ENCODE peak calls at places on chromosomes 1 and 21, in seven cellular contexts. T is Karpas-422, M is heart right ventricle, D is fibroblast of lung, U is tibial nerve, K is esophagus squamous epithelium, X is sigmoid colon. E is an unnamed sample.

GRCh38 chr1:59530119-59530518 is 233.2 kb downstream of the FGGY start:
- DNase-seq in T (no peak), D (no peak), M (no peak), K (no peak), U (no peak), X (no peak), E (no peak)

GRCh38 chr1:109240158-109241152 is 8.9 kb upstream of the CELSR2 start:
- DNase-seq in K (no peak), M (peak; percentile 78), T (peak; percentile 65), X (peak; percentile 84), U (peak; percentile 53), D (peak; percentile 54), E (no peak)

GRCh38 chr1:112687785-112688496 is 13.5 kb downstream of the MOV10 start:
- DNase-seq in T (no peak), X (no peak), U (no peak), K (no peak), D (no peak), M (no peak), E (no peak)

GRCh38 chr1:206892351-206892984 is 4.8 kb upstream of the IL24 start:
- DNase-seq in U (no peak), T (no peak), K (no peak), D (peak; percentile 89), X (no peak), M (no peak), E (no peak)

GRCh38 chr21:33296156-33296555 is 28.6 kb upstream of the IFNAR1 start:
- DNase-seq in U (no peak), T (no peak), X (no peak), D (no peak), K (no peak), M (no peak), E (no peak)

GRCh38 chr1:100455478-100456072 is 82.4 kb upstream of the GPR88 start:
- DNase-seq in D (peak; percentile 30), K (no peak), X (no peak), M (no peak), U (no peak), T (peak; percentile 70), E (no peak)

GRCh38 chr1:16630661-16631247 is 17.4 kb upstream of the NBPF1 start:
- DNase-seq in X (peak; percentile 73), U (no peak), D (no peak), K (no peak), M (no peak), T (no peak), E (no peak)

GRCh38 chr21:43211085-43212071 is 42.6 kb downstream of the CRYAA start:
- DNase-seq in K (no peak), D (no peak), X (peak; percentile 65), T (peak; percentile 56), U (peak; percentile 4), M (no peak), E (no peak)

DNA sequence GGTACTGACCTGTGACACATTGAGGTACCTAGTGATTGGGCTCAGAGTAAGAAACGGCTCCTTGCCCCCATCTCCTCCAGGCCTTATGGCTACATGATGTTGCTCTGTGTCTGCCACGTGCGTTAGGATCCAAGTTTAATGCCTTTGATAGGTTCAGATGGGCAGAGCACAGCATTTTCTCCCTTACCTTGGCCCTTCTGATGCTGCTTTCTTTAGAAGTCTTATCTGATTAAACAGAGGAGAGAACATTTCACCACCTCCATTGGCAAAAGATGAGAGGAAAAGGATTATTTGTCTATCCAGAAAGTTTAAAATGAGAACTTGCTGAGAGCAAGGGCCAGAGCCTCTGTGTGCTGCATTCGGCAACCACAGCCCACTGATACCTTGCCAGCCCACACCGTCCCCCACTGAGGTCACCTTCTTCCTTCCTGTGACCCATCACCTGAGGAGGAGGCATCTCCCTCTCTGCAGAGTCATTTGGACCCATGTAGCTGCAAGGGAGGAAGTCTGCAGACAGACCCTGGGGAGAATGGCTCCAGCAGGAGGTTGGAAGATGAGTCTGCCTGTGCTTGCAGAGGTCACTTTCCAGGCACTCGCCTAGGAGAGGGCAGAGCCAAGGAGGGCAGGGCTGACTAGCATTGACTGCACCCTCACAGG is 16.7 kb downstream of the SHISA4 start:
- DNase-seq in U (no peak), M (no peak), K (no peak), T (no peak), X (no peak), D (no peak), E (no peak)
- H3K4me1 ChIP-seq in U (peaks cover 72% of the 10 kb centered on the region), M (peaks cover 27% of the 10 kb centered on the region), K (peaks cover 5% of the 10 kb centered on the region), T (no peaks in the 10 kb centered on the region), X (peaks cover 98% of the 10 kb centered on the region), D (peaks cover 28% of the 10 kb centered on the region), E (peaks cover 68% of the 10 kb centered on the region)

DNA sequence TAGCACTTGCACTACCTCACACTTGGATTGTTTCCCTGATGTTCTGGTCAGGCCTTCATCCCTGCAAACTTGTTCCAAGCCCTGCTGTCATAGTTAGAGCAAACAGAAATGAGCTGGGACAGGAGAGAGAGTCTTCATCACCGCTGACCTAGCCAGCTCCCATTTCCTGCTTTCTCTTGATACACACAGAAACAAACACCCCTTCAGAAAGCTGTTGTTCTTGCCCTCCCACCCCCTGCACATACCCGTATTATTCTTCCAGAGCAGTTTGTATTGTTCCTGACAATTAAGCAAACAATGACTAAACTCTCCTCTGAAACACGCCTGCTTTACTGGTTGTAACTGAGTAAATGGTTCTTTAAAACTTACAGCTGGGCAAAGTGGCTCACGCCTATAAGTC is 2.9 kb upstream of the SYT2 start:
- DNase-seq in U (no peak), T (no peak), X (no peak), M (no peak), K (no peak), D (no peak), E (no peak)
- H3K27me3 ChIP-seq in U (peaks cover 54% of the 10 kb centered on the region), T (no peaks in the 10 kb centered on the region), X (peaks cover 47% of the 10 kb centered on the region), M (peaks cover 45% of the 10 kb centered on the region), K (peaks cover 13% of the 10 kb centered on the region), D (peaks cover 61% of the 10 kb centered on the region), E (peaks cover 16% of the 10 kb centered on the region)

GRCh38 chr1:42943728-42944127 is 14.9 kb downstream of the SLC2A1 start:
- DNase-seq in X (no peak), T (no peak), K (no peak), D (no peak), U (no peak), M (no peak), E (no peak)

GRCh38 chr1:42942444-42942843 is 16.2 kb downstream of the SLC2A1 start:
- DNase-seq in D (no peak), K (no peak), M (no peak), T (peak; percentile 56), U (no peak), X (no peak), E (no peak)

GRCh38 chr1:42944207-42944928 is 14.3 kb downstream of the SLC2A1 start:
- DNase-seq in M (peak; percentile 70), T (no peak), D (no peak), K (no peak), U (peak; percentile 54), X (peak; percentile 88), E (peak; percentile 45)

GRCh38 chr1:42941640-42942330 is 16.9 kb downstream of the SLC2A1 start:
- DNase-seq in U (no peak), M (peak; percentile 76), D (peak; percentile 71), X (peak; percentile 83), T (no peak), K (no peak), E (peak; percentile 96)

DNA sequence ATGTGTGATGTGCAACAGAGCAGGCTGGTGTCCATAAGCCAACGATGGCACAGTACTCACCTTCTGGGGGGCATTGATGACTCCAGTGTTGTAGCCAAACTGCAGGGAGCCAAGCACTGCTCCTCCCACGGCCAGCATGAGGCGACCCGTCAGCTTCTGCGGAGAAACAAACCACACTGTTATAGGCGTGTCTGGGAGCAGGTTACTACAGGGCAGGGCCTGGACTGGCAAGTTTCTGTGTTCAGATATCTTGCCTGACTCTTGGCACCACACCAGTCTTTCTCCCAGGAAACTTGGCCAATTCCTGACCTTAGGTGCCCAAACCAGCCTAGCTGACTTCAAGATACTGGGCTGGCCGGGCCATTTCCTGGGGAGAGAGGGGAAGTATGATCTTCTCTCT is 15.5 kb downstream of the SLC2A1 start:
- DNase-seq in D (no peak), T (no peak), K (no peak), M (peak; percentile 70), U (no peak), X (peak; percentile 83), E (peak; percentile 82)
- H3K4me1 ChIP-seq in D (peaks cover 19% of the 10 kb centered on the region), T (peaks cover 93% of the 10 kb centered on the region), K (peaks cover 70% of the 10 kb centered on the region), M (peaks cover 73% of the 10 kb centered on the region), U (peaks cover 92% of the 10 kb centered on the region), X (peaks cover 80% of the 10 kb centered on the region), E (peaks cover 46% of the 10 kb centered on the region)

GRCh38 chr1:44406761-44407429 is 1.8 kb downstream of the RNF220 start:
- DNase-seq in D (no peak), T (no peak), X (no peak), U (no peak), M (no peak), K (no peak), E (no peak)
- H3K27me3 ChIP-seq in D (peaks cover 70% of the 10 kb centered on the region), T (no peaks in the 10 kb centered on the region), X (peaks cover 100% of the 10 kb centered on the region), U (peaks cover 99% of the 10 kb centered on the region), M (peaks cover 89% of the 10 kb centered on the region), K (peaks cover 28% of the 10 kb centered on the region), E (peaks cover 34% of the 10 kb centered on the region)